ENCODE peak calls at places on chromosomes 13 and 19, in ten cellular contexts. W, L, Q, N, M, C, S, G, J and O are unnamed samples.

GRCh38 chr13:95564948-95565347 is 12.4 kb downstream of the CLDN10 start:
- DNase-seq in W (peak; percentile 32), J (no peak), C (no peak), L (no peak), G (no peak), Q (no peak), S (peak; percentile 58), N (no peak), M (peak; percentile 66), O (no peak)

GRCh38 chr13:54676526-54677113 is 1648.0 kb downstream of the OLFM4 start:
- DNase-seq in W (no peak), M (no peak), Q (no peak), C (no peak), S (no peak), G (no peak), L (no peak), N (no peak), J (no peak), O (no peak)

GRCh38 chr13:41835871-41836270 is 125.0 kb downstream of the VWA8 start:
- DNase-seq in C (no peak), M (no peak), W (no peak), S (peak; percentile 86), L (no peak), Q (no peak), N (no peak), J (no peak), G (no peak), O (no peak)

GRCh38 chr19:15260939-15261338 is 28.7 kb upstream of the EPHX3 start:
- DNase-seq in S (peak; percentile 45), N (no peak), Q (no peak), L (no peak), M (no peak), G (no peak), J (no peak), W (no peak), C (no peak), O (no peak)

GRCh38 chr19:3225677-3226093 is 1.2 kb downstream of the CELF5 start:
- DNase-seq in C (no peak), Q (no peak), L (no peak), N (no peak), W (no peak), S (no peak), G (no peak), J (no peak), M (no peak), O (no peak)

GRCh38 chr13:57739791-57740190 is 108.2 kb downstream of the PCDH17 start:
- DNase-seq in J (no peak), L (no peak), W (no peak), G (no peak), Q (no peak), N (no peak), M (no peak), C (no peak), S (no peak), O (no peak)

GRCh38 chr13:91133941-91134772 is 213.3 kb upstream of the MIR17HG start:
- DNase-seq in C (peak; percentile 33), J (peak; percentile 24), L (peak; percentile 72), N (no peak), Q (no peak), S (peak; percentile 70), G (no peak), M (peak; percentile 44), W (peak; percentile 48), O (peak; percentile 3)

GRCh38 chr13:44374348-44374712 is 706 bp downstream of the SERP2 start:
- DNase-seq in G (no peak), S (no peak), Q (no peak), C (no peak), M (no peak), N (no peak), L (no peak), W (no peak), J (no peak), O (no peak)

GRCh38 chr13:39311619-39312018 is 273.4 kb downstream of the NHLRC3 start:
- DNase-seq in M (no peak), N (no peak), G (no peak), W (no peak), J (no peak), S (peak; percentile 3), C (no peak), L (no peak), Q (no peak), O (no peak)

GRCh38 chr13:75803175-75803611 is 167.1 kb downstream of the LMO7 start:
- DNase-seq in J (peak; percentile 13), N (peak; percentile 40), S (no peak), L (no peak), G (peak; percentile 12), C (no peak), Q (no peak), W (no peak), M (no peak), O (no peak)

GRCh38 chr19:54317108-54317964 is 4.4 kb upstream of the LILRA5 start:
- DNase-seq in G (no peak), Q (peak; percentile 60), N (no peak), L (no peak), C (peak; percentile 76), W (no peak), M (no peak), J (no peak), S (no peak), O (no peak)

GRCh38 chr19:40191836-40192646 is 815 bp downstream of the MAP3K10 start:
- DNase-seq in Q (no peak), G (no peak), M (no peak), N (no peak), L (peak; percentile 76), W (peak; percentile 12), C (no peak), S (peak; percentile 61), J (peak; percentile 58), O (peak; percentile 4)

GRCh38 chr19:6616011-6616410 is 25.1 kb upstream of the CD70 start:
- DNase-seq in W (peak; percentile 79), S (peak; percentile 84), N (no peak), M (no peak), G (no peak), Q (no peak), L (no peak), J (peak; percentile 44), C (no peak), O (no peak)

GRCh38 chr13:101289764-101290163 is 126.5 kb downstream of the NALCN start:
- DNase-seq in L (peak; percentile 82), G (no peak), M (no peak), Q (no peak), C (no peak), W (no peak), J (no peak), S (peak; percentile 69), N (no peak), O (peak; percentile 20)

GRCh38 chr19:5031231-5032100 is 62.6 kb downstream of the KDM4B start:
- DNase-seq in M (no peak), Q (peak; percentile 97), J (peak; percentile 93), N (peak; percentile 45), S (peak; percentile 83), C (peak; percentile 84), W (peak; percentile 87), L (peak; percentile 88), G (peak; percentile 58), O (peak; percentile 84)

GRCh38 chr19:15197275-15198005 is 3.4 kb downstream of the NOTCH3 start:
- DNase-seq in N (peak; percentile 56), M (no peak), L (no peak), J (no peak), C (peak; percentile 87), Q (no peak), S (peak; percentile 37), G (no peak), W (no peak), O (no peak)

GRCh38 chr13:98910501-98910951 is 67.3 kb downstream of the DOCK9 start:
- DNase-seq in S (peak; percentile 83), C (no peak), L (no peak), Q (no peak), M (peak; percentile 98), G (no peak), W (peak; percentile 71), N (no peak), J (no peak), O (no peak)

GRCh38 chr19:15025237-15025636 is 24.0 kb upstream of the CASP14 start:
- DNase-seq in L (no peak), M (no peak), G (no peak), J (no peak), Q (no peak), W (peak; percentile 36), S (no peak), N (no peak), C (peak; percentile 14), O (no peak)

GRCh38 chr13:28568286-28568685 is 73.4 kb upstream of the FLT1 start:
- DNase-seq in N (peak; percentile 44), J (no peak), Q (peak; percentile 87), L (no peak), M (no peak), S (peak; percentile 32), G (no peak), W (no peak), C (peak; percentile 59), O (no peak)

GRCh38 chr13:110628952-110629701 is 13.8 kb downstream of the NAXD start:
- DNase-seq in W (no peak), M (no peak), G (no peak), N (no peak), S (no peak), Q (no peak), L (peak; percentile 5), C (no peak), J (no peak), O (no peak)

GRCh38 chr13:30698023-30698422 is 37.3 kb upstream of the ALOX5AP start:
- DNase-seq in Q (no peak), C (no peak), W (no peak), N (no peak), G (no peak), M (no peak), L (no peak), J (no peak), S (peak; percentile 77), O (no peak)

GRCh38 chr19:17385878-17386611 is 8.0 kb downstream of the CCDC194 start:
- DNase-seq in W (peak; percentile 66), S (peak; percentile 66), J (peak; percentile 81), C (peak; percentile 54), Q (peak; percentile 91), G (no peak), L (peak; percentile 67), N (peak; percentile 46), M (no peak), O (no peak)